ENCODE peak calls at places on chromosomes 16 and 17, in seven cellular contexts. U is SK-N-SH, I is H1, A is HCT116, G is K562, C is HepG2, P is GM12878. K is an unnamed sample.

GRCh38 chr17:38703742-38704644 is 1.1 kb upstream of the MLLT6 start:
- DNase-seq in U (peak; percentile 80), I (peak; percentile 94), A (peak; percentile 81), G (peak; percentile 88), C (peak; percentile 100), P (no peak), K (peak; percentile 91)

GRCh38 chr17:62627904-62628603 is 584 bp downstream of the MRC2 start:
- DNase-seq in U (peak; percentile 91), I (no peak), A (no peak), G (peak; percentile 40), C (no peak), P (no peak), K (no peak)

GRCh38 chr17:79632432-79632735 is 21.5 kb upstream of the RBFOX3 start:
- DNase-seq in U (no peak), I (peak; percentile 26), A (no peak), G (no peak), C (no peak), P (no peak), K (no peak)

GRCh38 chr16:19810817-19811731 is 73.6 kb downstream of the GPRC5B start:
- DNase-seq in U (no peak), I (no peak), A (no peak), G (no peak), C (peak; percentile 68), P (no peak), K (no peak)

GRCh38 chr17:80498242-80498919 is 22.0 kb upstream of the NPTX1 start:
- DNase-seq in U (no peak), I (no peak), A (no peak), G (no peak), C (peak; percentile 76), P (no peak), K (no peak)

GRCh38 chr16:73000907-73001521 is 46.9 kb downstream of the ZFHX3 start:
- DNase-seq in U (no peak), I (no peak), A (no peak), G (no peak), C (no peak), P (no peak), K (no peak)

GRCh38 chr16:85129846-85130706 is 17.8 kb upstream of the CIBAR2 start:
- DNase-seq in U (no peak), I (no peak), A (no peak), G (no peak), C (no peak), P (no peak), K (no peak)

GRCh38 chr16:55444754-55445485 is 34.1 kb upstream of the MMP2 start:
- DNase-seq in U (no peak), I (no peak), A (no peak), G (no peak), C (no peak), P (peak; percentile 16), K (no peak)

GRCh38 chr16:49748322-49748721 is 107.6 kb downstream of the ZNF423 start:
- DNase-seq in U (no peak), I (no peak), A (peak; percentile 26), G (no peak), C (no peak), P (no peak), K (no peak)

GRCh38 chr17:27266228-27266627 is 27.7 kb upstream of the WSB1 start:
- DNase-seq in U (no peak), I (no peak), A (no peak), G (no peak), C (no peak), P (no peak), K (no peak)

GRCh38 chr16:51756447-51757123 is 605.5 kb upstream of the SALL1 start:
- DNase-seq in U (no peak), I (no peak), A (no peak), G (no peak), C (no peak), P (no peak), K (no peak)

GRCh38 chr17:54194268-54194667 is 371.5 kb downstream of the KIF2B start:
- DNase-seq in U (no peak), I (no peak), A (no peak), G (no peak), C (no peak), P (no peak), K (no peak)

GRCh38 chr16:9650284-9650683 is 531.9 kb downstream of the GRIN2A start:
- DNase-seq in U (no peak), I (peak; percentile 22), A (no peak), G (no peak), C (no peak), P (no peak), K (no peak)

GRCh38 chr17:38451030-38451839 is 23.0 kb downstream of the ARHGAP23 start:
- DNase-seq in U (no peak), I (peak; percentile 84), A (no peak), G (no peak), C (peak; percentile 50), P (no peak), K (no peak)

GRCh38 chr17:44049294-44050080 is 17.0 kb downstream of the LSM12 start:
- DNase-seq in U (no peak), I (no peak), A (no peak), G (no peak), C (no peak), P (no peak), K (no peak)

GRCh38 chr16:20004931-20005330 is 68.8 kb downstream of the GPR139 start:
- DNase-seq in U (no peak), I (no peak), A (no peak), G (peak; percentile 13), C (peak; percentile 14), P (no peak), K (no peak)

GRCh38 chr17:83179378-83179777 is 100.0 kb downstream of the METRNL start:
- DNase-seq in U (no peak), I (no peak), A (no peak), G (no peak), C (no peak), P (no peak), K (no peak)

GRCh38 chr17:3723188-3723555 is 531 bp upstream of the HASPIN start:
- DNase-seq in U (no peak), I (no peak), A (no peak), G (no peak), C (no peak), P (no peak), K (no peak)

GRCh38 chr17:77677637-77678036 is 280.9 kb upstream of the TNRC6C start:
- DNase-seq in U (no peak), I (no peak), A (no peak), G (no peak), C (no peak), P (no peak), K (no peak)

GRCh38 chr17:77637807-77638182 is 320.7 kb upstream of the TNRC6C start:
- DNase-seq in U (peak; percentile 68), I (no peak), A (no peak), G (no peak), C (no peak), P (no peak), K (no peak)

GRCh38 chr17:49703557-49704277 is 4.0 kb downstream of the SLC35B1 start:
- DNase-seq in U (no peak), I (no peak), A (peak; percentile 38), G (peak; percentile 24), C (peak; percentile 90), P (no peak), K (no peak)
- TF ChIP-seq JUND in U (no peak), I (no peak), A (no peak), G (no peak), C (no peak), P (no peak), K (no peak)

GRCh38 chr17:36591434-36592315 is at the start of gene DHRS11:
- DNase-seq in U (peak; percentile 99), I (peak; percentile 91), A (peak; percentile 19), G (peak; percentile 95), C (peak; percentile 59), P (no peak), K (peak; percentile 89)

GRCh38 chr17:36594626-36595401 is 3.1 kb downstream of the DHRS11 start:
- DNase-seq in U (no peak), I (no peak), A (no peak), G (peak; percentile 19), C (no peak), P (no peak), K (no peak)

GRCh38 chr17:36592316-36592710 is 634 bp downstream of the DHRS11 start:
- DNase-seq in U (peak; percentile 71), I (peak; percentile 80), A (no peak), G (no peak), C (no peak), P (no peak), K (peak; percentile 59)

GRCh38 chr17:36593651-36594316 is 2.1 kb downstream of the DHRS11 start:
- DNase-seq in U (no peak), I (no peak), A (no peak), G (no peak), C (no peak), P (no peak), K (peak; percentile 90)

DNA sequence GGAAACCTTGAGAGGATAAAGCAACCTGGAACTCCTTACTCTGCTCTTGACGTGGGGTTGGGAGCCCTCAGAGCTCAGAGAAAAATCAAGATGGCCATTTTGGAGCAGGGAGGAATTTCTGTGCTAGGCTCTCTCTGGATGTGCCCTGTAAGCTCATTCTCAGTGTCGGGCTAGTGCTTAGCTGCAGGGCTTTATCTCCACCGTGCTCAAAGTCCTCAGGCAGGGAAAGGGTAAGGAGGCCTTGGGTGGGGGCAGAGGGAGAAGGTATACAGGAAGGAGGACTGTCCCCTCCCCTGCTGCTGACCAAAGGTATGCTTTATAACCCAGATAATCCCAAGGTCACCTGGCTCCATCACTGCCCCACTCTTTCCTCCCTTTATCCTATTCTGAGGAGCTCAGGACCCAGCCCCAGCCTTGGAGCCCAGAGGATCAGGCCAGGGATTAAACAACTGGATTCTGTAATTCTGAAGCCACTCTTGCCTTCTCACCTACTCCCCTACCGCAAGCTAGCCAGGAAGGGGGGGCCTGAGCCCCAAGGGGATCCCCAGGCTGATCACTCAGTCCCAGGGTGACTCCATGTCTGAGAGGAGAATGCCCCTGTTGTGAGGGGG is 1.1 kb downstream of the DHRS11 start:
- DNase-seq in U (no peak), I (no peak), A (no peak), G (no peak), C (peak; percentile 41), P (no peak), K (no peak)
- TF ChIP-seq JUND in U (no peak), I (no peak), A (no peak), G (no peak), C (no peak), P (no peak), K (no peak)

GRCh38 chr17:7833795-7834553 is at the start of gene KDM6B:
- DNase-seq in U (peak; percentile 89), I (peak; percentile 92), A (peak; percentile 80), G (peak; percentile 82), C (peak; percentile 83), P (no peak), K (peak; percentile 67)

GRCh38 chr17:7834891-7835817 is 1.1 kb downstream of the KDM6B start:
- DNase-seq in U (peak; percentile 92), I (peak; percentile 89), A (peak; percentile 98), G (peak; percentile 92), C (peak; percentile 96), P (peak; percentile 90), K (peak; percentile 72)

GRCh38 chr17:7835818-7836595 is 2.0 kb downstream of the KDM6B start:
- DNase-seq in U (peak; percentile 55), I (peak; percentile 88), A (no peak), G (no peak), C (peak; percentile 64), P (no peak), K (no peak)

GRCh38 chr17:7833011-7833794 is 814 bp upstream of the KDM6B start:
- DNase-seq in U (no peak), I (no peak), A (no peak), G (no peak), C (no peak), P (no peak), K (no peak)

GRCh38 chr17:7834554-7834890 is 505 bp downstream of the KDM6B start:
- DNase-seq in U (peak; percentile 58), I (no peak), A (no peak), G (peak; percentile 28), C (peak; percentile 64), P (no peak), K (no peak)
- TF ChIP-seq JUND in U (no peak), I (no peak), A (no peak), G (no peak), C (no peak), P (no peak), K (no peak)

GRCh38 chr17:2564876-2565275 is 28.6 kb upstream of the PAFAH1B1 start:
- DNase-seq in U (no peak), I (no peak), A (peak; percentile 21), G (no peak), C (peak; percentile 30), P (no peak), K (no peak)
- TF ChIP-seq JUND in U (no peak), I (no peak), A (no peak), G (no peak), C (no peak), P (no peak), K (no peak)

K was measured in T47D.